ENCODE peak calls at places on chromosome 2, in seven cellular contexts. One of them, this sample, is unnamed.

GRCh38 chr2:232919151-232919550 is 49.1 kb downstream of the SNORC start:
- DNase-seq in transverse colon: no peak
- DNase-seq in K562: no peak
- DNase-seq in sigmoid colon: no peak
- DNase-seq in HCT116: no peak
- DNase-seq in stomach: no peak
- DNase-seq in endothelial cell of umbilical vein: no peak
- DNase-seq in this sample: no peak

GRCh38 chr2:138503652-138504051 is 2.1 kb downstream of the SPOPL start:
- DNase-seq in K562: no peak
- DNase-seq in HCT116: no peak
- DNase-seq in transverse colon: no peak
- DNase-seq in sigmoid colon: no peak
- DNase-seq in endothelial cell of umbilical vein: no peak
- DNase-seq in stomach: no peak
- DNase-seq in this sample: no peak

GRCh38 chr2:216109962-216110614 is 940 bp downstream of the XRCC5 start:
- DNase-seq in stomach: no peak
- DNase-seq in HCT116: peak
- DNase-seq in K562: peak
- DNase-seq in sigmoid colon: no peak
- DNase-seq in endothelial cell of umbilical vein: peak
- DNase-seq in transverse colon: no peak
- DNase-seq in this sample: no peak

GRCh38 chr2:202774104-202774503 is 97.5 kb downstream of the ICA1L start:
- DNase-seq in sigmoid colon: no peak
- DNase-seq in stomach: no peak
- DNase-seq in transverse colon: no peak
- DNase-seq in endothelial cell of umbilical vein: no peak
- DNase-seq in K562: no peak
- DNase-seq in HCT116: no peak
- DNase-seq in this sample: no peak

GRCh38 chr2:47205576-47206141 is 50.6 kb upstream of the STPG4 start:
- DNase-seq in sigmoid colon: no peak
- DNase-seq in endothelial cell of umbilical vein: peak
- DNase-seq in stomach: peak
- DNase-seq in transverse colon: no peak
- DNase-seq in K562: peak
- DNase-seq in HCT116: no peak
- DNase-seq in this sample: no peak

GRCh38 chr2:110946892-110947291 is 173.8 kb upstream of the BCL2L11 start:
- DNase-seq in transverse colon: no peak
- DNase-seq in stomach: no peak
- DNase-seq in HCT116: no peak
- DNase-seq in sigmoid colon: no peak
- DNase-seq in endothelial cell of umbilical vein: no peak
- DNase-seq in K562: no peak
- DNase-seq in this sample: no peak

GRCh38 chr2:44342854-44343253 is 18.4 kb downstream of the PREPL start:
- DNase-seq in sigmoid colon: no peak
- DNase-seq in transverse colon: no peak
- DNase-seq in stomach: no peak
- DNase-seq in endothelial cell of umbilical vein: peak
- DNase-seq in HCT116: no peak
- DNase-seq in K562: no peak
- DNase-seq in this sample: no peak

GRCh38 chr2:126750506-126750905 is 94.5 kb downstream of the GYPC start:
- DNase-seq in sigmoid colon: no peak
- DNase-seq in stomach: no peak
- DNase-seq in endothelial cell of umbilical vein: no peak
- DNase-seq in K562: no peak
- DNase-seq in transverse colon: no peak
- DNase-seq in HCT116: no peak
- DNase-seq in this sample: no peak

GRCh38 chr2:117359266-117359970 is 455.1 kb upstream of the DDX18 start:
- DNase-seq in endothelial cell of umbilical vein: no peak
- DNase-seq in HCT116: no peak
- DNase-seq in transverse colon: no peak
- DNase-seq in K562: no peak
- DNase-seq in stomach: no peak
- DNase-seq in sigmoid colon: no peak
- DNase-seq in this sample: no peak

DNA sequence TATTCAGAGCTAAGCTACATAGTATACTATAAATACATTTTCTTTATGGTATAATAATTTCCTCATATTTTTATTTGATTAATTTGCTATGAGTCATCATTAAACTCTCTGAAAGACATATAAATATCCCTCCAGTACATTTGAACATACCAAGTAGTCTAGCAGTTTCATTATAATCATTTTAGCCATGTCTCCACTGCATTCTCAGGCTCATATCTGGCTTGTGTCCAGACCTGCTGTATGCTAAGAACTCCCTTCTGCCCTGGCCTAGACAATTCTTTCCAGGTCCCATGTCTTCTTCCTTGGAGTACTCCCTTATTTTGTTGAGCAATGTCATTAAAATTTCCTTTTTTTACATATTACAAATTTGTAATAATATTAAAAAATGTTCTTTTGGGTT is 16.6 kb upstream of the DYNC1I2 start:
- DNase-seq in K562: no peak
- DNase-seq in HCT116: no peak
- DNase-seq in stomach: no peak
- DNase-seq in transverse colon: no peak
- DNase-seq in endothelial cell of umbilical vein: no peak
- DNase-seq in sigmoid colon: no peak
- DNase-seq in this sample: no peak
- H3K27ac ChIP-seq in K562: no peak
- H3K27ac ChIP-seq in HCT116: no peak
- H3K27ac ChIP-seq in stomach: no peak
- H3K27ac ChIP-seq in transverse colon: no peak
- H3K27ac ChIP-seq in endothelial cell of umbilical vein: no peak
- H3K27ac ChIP-seq in sigmoid colon: no peak
- H3K27ac ChIP-seq in this sample: no peak

DNA sequence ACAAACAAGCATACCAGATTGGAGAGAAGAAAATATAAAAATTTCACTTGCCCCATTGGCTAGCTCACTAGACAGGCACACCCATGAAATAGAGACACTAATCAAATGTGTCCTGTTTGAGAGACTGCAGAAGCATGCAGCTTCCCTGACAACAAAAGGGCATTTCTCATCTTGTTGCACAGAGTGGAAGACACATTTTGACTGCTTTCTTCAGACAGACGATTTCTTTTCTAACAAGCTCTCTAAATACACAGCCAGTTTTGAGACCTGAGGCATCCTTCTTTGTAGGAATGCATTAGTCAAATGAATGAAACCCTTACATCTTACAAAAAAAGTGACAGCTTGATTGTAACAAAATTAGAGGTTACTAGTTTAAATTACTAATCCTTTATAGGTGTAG is 1558.6 kb upstream of the NXPH2 start:
- DNase-seq in HCT116: no peak
- DNase-seq in stomach: no peak
- DNase-seq in K562: no peak
- DNase-seq in sigmoid colon: no peak
- DNase-seq in endothelial cell of umbilical vein: no peak
- DNase-seq in transverse colon: no peak
- DNase-seq in this sample: no peak
- TF ChIP-seq POLR2AphosphoS5 in HCT116: no peak
- TF ChIP-seq POLR2AphosphoS5 in stomach: no peak
- TF ChIP-seq POLR2AphosphoS5 in K562: no peak
- TF ChIP-seq POLR2AphosphoS5 in sigmoid colon: no peak
- TF ChIP-seq POLR2AphosphoS5 in endothelial cell of umbilical vein: no peak
- TF ChIP-seq POLR2AphosphoS5 in transverse colon: no peak
- TF ChIP-seq POLR2AphosphoS5 in this sample: no peak

GRCh38 chr2:128026422-128027277 is 1.2 kb downstream of the SAP130 start:
- DNase-seq in K562: no peak
- DNase-seq in HCT116: no peak
- DNase-seq in endothelial cell of umbilical vein: peak
- DNase-seq in stomach: no peak
- DNase-seq in transverse colon: no peak
- DNase-seq in sigmoid colon: no peak
- DNase-seq in this sample: no peak
- TF ChIP-seq POLR2A in K562: no peak
- TF ChIP-seq POLR2A in HCT116: no peak
- TF ChIP-seq POLR2A in endothelial cell of umbilical vein: no peak
- TF ChIP-seq POLR2A in stomach: no peak
- TF ChIP-seq POLR2A in transverse colon: no peak
- TF ChIP-seq POLR2A in sigmoid colon: no peak
- TF ChIP-seq POLR2A in this sample: no peak

GRCh38 chr2:241517297-241517696 is 8.9 kb upstream of the STK25 start:
- DNase-seq in transverse colon: no peak
- DNase-seq in sigmoid colon: no peak
- DNase-seq in endothelial cell of umbilical vein: no peak
- DNase-seq in HCT116: no peak
- DNase-seq in K562: no peak
- DNase-seq in stomach: no peak
- DNase-seq in this sample: no peak

GRCh38 chr2:241516520-241516965 is 8.2 kb upstream of the STK25 start:
- DNase-seq in sigmoid colon: no peak
- DNase-seq in transverse colon: no peak
- DNase-seq in HCT116: no peak
- DNase-seq in endothelial cell of umbilical vein: no peak
- DNase-seq in K562: no peak
- DNase-seq in stomach: no peak
- DNase-seq in this sample: no peak

GRCh38 chr2:241514545-241514944 is 6.2 kb upstream of the STK25 start:
- DNase-seq in K562: no peak
- DNase-seq in transverse colon: no peak
- DNase-seq in stomach: no peak
- DNase-seq in HCT116: no peak
- DNase-seq in sigmoid colon: no peak
- DNase-seq in endothelial cell of umbilical vein: no peak
- DNase-seq in this sample: no peak

GRCh38 chr2:241511091-241511741 is 2.8 kb upstream of the STK25 start:
- DNase-seq in K562: no peak
- DNase-seq in stomach: no peak
- DNase-seq in sigmoid colon: no peak
- DNase-seq in HCT116: no peak
- DNase-seq in endothelial cell of umbilical vein: no peak
- DNase-seq in transverse colon: no peak
- DNase-seq in this sample: no peak

DNA sequence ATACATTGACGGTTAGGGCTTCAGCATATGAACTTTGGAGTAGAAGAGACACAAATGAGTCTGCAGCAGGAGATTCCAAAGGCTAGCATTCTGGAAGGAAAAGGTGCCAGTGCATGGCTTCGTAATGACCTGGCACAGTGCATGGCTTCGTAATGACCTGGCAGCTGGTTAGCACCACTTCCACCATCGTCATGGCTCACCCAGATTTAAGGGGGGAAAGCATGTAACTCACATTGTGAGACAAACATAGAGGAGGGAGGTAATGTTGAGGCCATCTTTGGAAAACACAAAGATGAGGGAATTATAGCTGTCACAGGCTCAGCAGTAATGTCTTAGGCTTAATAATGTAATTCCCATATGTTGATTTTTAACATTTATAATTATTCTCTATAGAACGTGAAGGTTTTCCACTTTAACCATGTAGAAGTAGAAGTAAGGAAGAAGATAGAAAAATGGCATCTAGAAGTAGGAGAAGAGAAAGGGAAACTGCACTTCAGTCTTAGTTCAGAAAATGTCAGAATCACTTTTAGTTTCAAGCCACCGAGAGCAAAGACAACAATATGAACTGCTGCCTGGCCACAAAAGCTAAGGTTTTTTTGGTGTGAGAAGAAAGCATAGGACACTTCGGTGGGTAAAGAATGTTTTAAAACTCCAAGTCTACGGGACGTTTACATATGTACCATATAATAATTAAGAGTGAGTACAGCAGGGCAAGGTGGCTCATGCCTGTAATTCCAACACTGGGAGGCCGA is 6.8 kb upstream of the STK25 start:
- DNase-seq in K562: no peak
- DNase-seq in transverse colon: no peak
- DNase-seq in endothelial cell of umbilical vein: no peak
- DNase-seq in HCT116: no peak
- DNase-seq in sigmoid colon: no peak
- DNase-seq in stomach: no peak
- DNase-seq in this sample: no peak
- H3K27ac ChIP-seq in K562: peak
- H3K27ac ChIP-seq in transverse colon: no peak
- H3K27ac ChIP-seq in endothelial cell of umbilical vein: no peak
- H3K27ac ChIP-seq in HCT116: no peak
- H3K27ac ChIP-seq in sigmoid colon: no peak
- H3K27ac ChIP-seq in stomach: no peak
- H3K27ac ChIP-seq in this sample: no peak

DNA sequence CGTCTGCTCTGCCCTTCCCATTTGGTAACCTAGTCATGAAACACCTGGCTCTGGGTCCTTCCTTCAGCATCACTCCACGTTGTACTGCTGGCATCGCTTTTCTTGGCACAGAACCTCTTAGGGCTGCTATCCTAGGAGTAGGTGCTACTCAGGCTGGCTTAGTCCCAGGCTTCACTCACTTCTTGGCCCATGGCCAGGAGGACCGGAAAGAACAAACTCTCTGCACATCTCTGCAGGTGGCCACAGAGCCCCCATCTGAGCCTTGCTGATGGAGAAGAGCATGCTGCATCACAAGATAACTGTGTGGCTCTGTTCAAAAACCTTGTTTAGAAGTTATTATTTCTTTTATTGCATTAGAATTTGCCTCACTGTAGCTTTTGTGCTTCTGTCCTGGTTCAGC is 447.2 kb upstream of the TNP1 start:
- DNase-seq in endothelial cell of umbilical vein: no peak
- DNase-seq in sigmoid colon: no peak
- DNase-seq in stomach: no peak
- DNase-seq in K562: no peak
- DNase-seq in transverse colon: no peak
- DNase-seq in HCT116: no peak
- DNase-seq in this sample: no peak
- TF ChIP-seq POLR2AphosphoS5 in endothelial cell of umbilical vein: no peak
- TF ChIP-seq POLR2AphosphoS5 in sigmoid colon: no peak
- TF ChIP-seq POLR2AphosphoS5 in stomach: no peak
- TF ChIP-seq POLR2AphosphoS5 in K562: no peak
- TF ChIP-seq POLR2AphosphoS5 in transverse colon: no peak
- TF ChIP-seq POLR2AphosphoS5 in HCT116: no peak
- TF ChIP-seq POLR2AphosphoS5 in this sample: no peak

DNA sequence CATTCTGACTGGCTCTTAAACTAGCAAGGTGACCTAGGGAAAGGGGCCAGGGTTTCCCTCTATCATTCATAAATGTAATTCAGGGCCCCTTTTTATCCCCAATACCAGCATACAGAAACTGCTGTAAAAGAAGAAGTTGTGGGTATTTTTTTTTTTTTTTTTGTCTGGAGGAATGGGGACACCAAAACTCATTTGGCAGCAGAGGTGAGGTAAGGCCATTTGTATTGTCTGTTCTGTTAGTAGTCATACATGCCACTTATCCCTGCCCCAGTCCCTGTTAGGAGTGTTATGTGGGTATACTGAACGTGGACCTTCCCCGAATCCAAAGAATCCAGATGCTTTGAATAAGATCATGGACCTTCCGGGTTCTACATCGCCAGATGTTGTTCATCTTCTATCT is 1.7 kb downstream of the SEPTIN2 start:
- DNase-seq in sigmoid colon: no peak
- DNase-seq in stomach: no peak
- DNase-seq in transverse colon: no peak
- DNase-seq in endothelial cell of umbilical vein: no peak
- DNase-seq in K562: no peak
- DNase-seq in HCT116: no peak
- DNase-seq in this sample: no peak
- TF ChIP-seq POLR2A in sigmoid colon: no peak
- TF ChIP-seq POLR2A in stomach: no peak
- TF ChIP-seq POLR2A in transverse colon: no peak
- TF ChIP-seq POLR2A in endothelial cell of umbilical vein: no peak
- TF ChIP-seq POLR2A in K562: no peak
- TF ChIP-seq POLR2A in HCT116: no peak
- TF ChIP-seq POLR2A in this sample: no peak

GRCh38 chr2:204260162-204260877 is 285.0 kb upstream of the PARD3B start:
- DNase-seq in stomach: peak
- DNase-seq in endothelial cell of umbilical vein: peak
- DNase-seq in K562: peak
- DNase-seq in HCT116: peak
- DNase-seq in transverse colon: peak
- DNase-seq in sigmoid colon: peak
- DNase-seq in this sample: peak
- H3K27ac ChIP-seq in stomach: no peak
- H3K27ac ChIP-seq in endothelial cell of umbilical vein: no peak
- H3K27ac ChIP-seq in K562: no peak
- H3K27ac ChIP-seq in HCT116: no peak
- H3K27ac ChIP-seq in transverse colon: no peak
- H3K27ac ChIP-seq in sigmoid colon: no peak
- H3K27ac ChIP-seq in this sample: no peak